ENCODE peak calls at places on chromosomes 7 and 10, in four cellular contexts. C is progenitor cell of endocrine pancreas; J is fibroblast of mammary gland; F is activated T-helper 1 cell treated with anti-CD3 and anti-CD28 coated beads, Interleukin-12 subunit alpha, Interleukin-12 subunit beta, Interleukin-2, Interleukin-4 antibody, amounts not matched to agents 30 ng/mL and 10 ng/mL and 1 ng/mL, durations not matched to agents 14 hours and 24 hours and 36 hours. G is an unnamed sample.

GRCh38 chr7:85135931-85136330 is 50.9 kb downstream of the SEMA3D start:
- DNase-seq in C (no peak), J (peak), F (no peak), G (no peak)

GRCh38 chr10:84352251-84352842 is 24.0 kb downstream of the CCSER2 start:
- DNase-seq in C (no peak), J (peak), F (peak), G (peak)

GRCh38 chr10:70845261-70845660 is 29.5 kb downstream of the SGPL1 start:
- DNase-seq in C (no peak), J (no peak), F (no peak), G (no peak)

GRCh38 chr7:100157334-100158228 is 942 bp downstream of the TRAPPC14 start:
- DNase-seq in C (no peak), J (peak), F (no peak), G (no peak)

GRCh38 chr7:139658919-139659675 is 118.7 kb downstream of the HIPK2 start:
- DNase-seq in C (no peak), J (no peak), F (no peak), G (no peak)

GRCh38 chr10:98296514-98296913 is 28.5 kb upstream of the LOXL4 start:
- DNase-seq in C (no peak), J (peak), F (no peak), G (no peak)

GRCh38 chr10:27893320-27894014 is 105.4 kb downstream of the ODAD2 start:
- DNase-seq in C (no peak), J (peak), F (no peak), G (no peak)

GRCh38 chr7:134750083-134751062 is 29.1 kb upstream of the CALD1 start:
- DNase-seq in C (no peak), J (peak), F (peak), G (peak)

GRCh38 chr10:97895915-97896314 is 46.3 kb downstream of the GOLGA7B start:
- DNase-seq in C (no peak), J (no peak), F (no peak), G (no peak)

GRCh38 chr7:131107343-131108211 is 220.1 kb upstream of the MKLN1 start:
- DNase-seq in C (peak), J (peak), F (peak), G (peak)

GRCh38 chr7:98106647-98107312 is at the start of gene LMTK2:
- DNase-seq in C (peak), J (peak), F (peak), G (peak)

GRCh38 chr7:25207887-25208286 is 20.4 kb downstream of the NPVF start:
- DNase-seq in C (no peak), J (no peak), F (no peak), G (no peak)

GRCh38 chr10:33706746-33707145 is 372.3 kb upstream of the NRP1 start:
- DNase-seq in C (no peak), J (peak), F (no peak), G (no peak)

G was measured in activated T-helper 2 cell treated with anti-CD3 and anti-CD28 coated beads, Interferon-gamma antibody, Interleukin-2, Interleukin-4, amounts not matched to agents 10 μg/mL and 5 μg/mL and 100 μg/mL, durations not matched to agents 14 hours and 24 hours and 36 hours.